ENCODE peak calls at places on chromosome 9, in four cellular contexts. One of them, this sample, is unnamed.
A peak's percentile ranks its signal among the peaks of the same experiment; 100 is the strongest.

GRCh38 chr9:114989600-114990410 is 59.4 kb upstream of the TNFSF8 start:
- DNase-seq in IMR-90: no peak
- DNase-seq in MM.1S: peak; percentile 43
- DNase-seq in CD8-positive, alpha-beta memory T cell: no peak
- DNase-seq in this sample: no peak

GRCh38 chr9:35962126-35962906 is 4.4 kb upstream of the OR2S2 start:
- DNase-seq in MM.1S: no peak
- DNase-seq in CD8-positive, alpha-beta memory T cell: no peak
- DNase-seq in IMR-90: peak; percentile 85
- DNase-seq in this sample: no peak

GRCh38 chr9:129278391-129279237 is 100.6 kb upstream of the IER5L start:
- DNase-seq in IMR-90: no peak
- DNase-seq in MM.1S: peak; percentile 53
- DNase-seq in CD8-positive, alpha-beta memory T cell: no peak
- DNase-seq in this sample: no peak

GRCh38 chr9:125759812-125760134 is 12.6 kb downstream of the PBX3 start:
- DNase-seq in CD8-positive, alpha-beta memory T cell: no peak
- DNase-seq in IMR-90: no peak
- DNase-seq in MM.1S: no peak
- DNase-seq in this sample: peak; percentile 33

GRCh38 chr9:82726404-82727276 is 336.3 kb downstream of the RASEF start:
- DNase-seq in CD8-positive, alpha-beta memory T cell: no peak
- DNase-seq in MM.1S: no peak
- DNase-seq in IMR-90: no peak
- DNase-seq in this sample: no peak

GRCh38 chr9:106859957-106860715 is 2.8 kb upstream of the ZNF462 start:
- DNase-seq in IMR-90: no peak
- DNase-seq in CD8-positive, alpha-beta memory T cell: no peak
- DNase-seq in MM.1S: no peak
- DNase-seq in this sample: no peak

GRCh38 chr9:36401179-36401740 is 1.2 kb upstream of the RNF38 start:
- DNase-seq in MM.1S: peak; percentile 86
- DNase-seq in IMR-90: peak; percentile 61
- DNase-seq in CD8-positive, alpha-beta memory T cell: no peak
- DNase-seq in this sample: peak; percentile 86

GRCh38 chr9:86721843-86722705 is 225.2 kb downstream of the GAS1 start:
- DNase-seq in MM.1S: no peak
- DNase-seq in CD8-positive, alpha-beta memory T cell: no peak
- DNase-seq in IMR-90: peak; percentile 93
- DNase-seq in this sample: no peak

GRCh38 chr9:101711330-101711941 is 27.0 kb downstream of the GRIN3A start:
- DNase-seq in MM.1S: peak; percentile 20
- DNase-seq in IMR-90: no peak
- DNase-seq in CD8-positive, alpha-beta memory T cell: no peak
- DNase-seq in this sample: no peak

GRCh38 chr9:110443146-110443877 is 105.6 kb upstream of the TXNDC8 start:
- DNase-seq in IMR-90: peak; percentile 84
- DNase-seq in CD8-positive, alpha-beta memory T cell: no peak
- DNase-seq in MM.1S: no peak
- DNase-seq in this sample: no peak

GRCh38 chr9:19828586-19828985 is 39.7 kb upstream of the SLC24A2 start:
- DNase-seq in CD8-positive, alpha-beta memory T cell: no peak
- DNase-seq in IMR-90: no peak
- DNase-seq in MM.1S: no peak
- DNase-seq in this sample: no peak

GRCh38 chr9:136372561-136373299 is 739 bp downstream of the CARD9 start:
- DNase-seq in MM.1S: no peak
- DNase-seq in CD8-positive, alpha-beta memory T cell: no peak
- DNase-seq in IMR-90: peak; percentile 86
- DNase-seq in this sample: no peak

GRCh38 chr9:37200572-37201005 is 80.2 kb downstream of the ZCCHC7 start:
- DNase-seq in MM.1S: no peak
- DNase-seq in CD8-positive, alpha-beta memory T cell: no peak
- DNase-seq in IMR-90: peak; percentile 70
- DNase-seq in this sample: no peak

GRCh38 chr9:104633976-104634520 is 16.0 kb upstream of the OR13C9 start:
- DNase-seq in MM.1S: no peak
- DNase-seq in CD8-positive, alpha-beta memory T cell: no peak
- DNase-seq in IMR-90: no peak
- DNase-seq in this sample: no peak

GRCh38 chr9:117184173-117184572 is 230.7 kb downstream of the ASTN2 start:
- DNase-seq in MM.1S: no peak
- DNase-seq in CD8-positive, alpha-beta memory T cell: no peak
- DNase-seq in IMR-90: no peak
- DNase-seq in this sample: no peak

GRCh38 chr9:34635556-34635955 is 2.0 kb downstream of the SIGMAR1 start:
- DNase-seq in IMR-90: no peak
- DNase-seq in MM.1S: no peak
- DNase-seq in CD8-positive, alpha-beta memory T cell: no peak
- DNase-seq in this sample: no peak

GRCh38 chr9:126516561-126516935 is 97.2 kb upstream of the LMX1B start:
- DNase-seq in CD8-positive, alpha-beta memory T cell: no peak
- DNase-seq in MM.1S: no peak
- DNase-seq in IMR-90: no peak
- DNase-seq in this sample: no peak

GRCh38 chr9:16105576-16105975 is 552.7 kb downstream of the CCDC171 start:
- DNase-seq in CD8-positive, alpha-beta memory T cell: no peak
- DNase-seq in IMR-90: peak; percentile 80
- DNase-seq in MM.1S: no peak
- DNase-seq in this sample: no peak

GRCh38 chr9:115883467-115884329 is 269.9 kb upstream of the PAPPA start:
- DNase-seq in IMR-90: peak; percentile 60
- DNase-seq in MM.1S: peak; percentile 11
- DNase-seq in CD8-positive, alpha-beta memory T cell: no peak
- DNase-seq in this sample: no peak

GRCh38 chr9:129208191-129209091 is 30.4 kb upstream of the IER5L start:
- DNase-seq in CD8-positive, alpha-beta memory T cell: peak; percentile 69
- DNase-seq in MM.1S: no peak
- DNase-seq in IMR-90: no peak
- DNase-seq in this sample: no peak

GRCh38 chr9:135080286-135081263 is 6.9 kb upstream of the OLFM1 start:
- DNase-seq in CD8-positive, alpha-beta memory T cell: no peak
- DNase-seq in IMR-90: no peak
- DNase-seq in MM.1S: no peak
- DNase-seq in this sample: no peak

GRCh38 chr9:79477955-79478751 is 93.6 kb upstream of the TLE4 start:
- DNase-seq in CD8-positive, alpha-beta memory T cell: peak; percentile 48
- DNase-seq in MM.1S: no peak
- DNase-seq in IMR-90: peak; percentile 29
- DNase-seq in this sample: peak; percentile 58

GRCh38 chr9:38083858-38084555 is 15.0 kb upstream of the SHB start:
- DNase-seq in MM.1S: no peak
- DNase-seq in IMR-90: no peak
- DNase-seq in CD8-positive, alpha-beta memory T cell: no peak
- DNase-seq in this sample: no peak

GRCh38 chr9:93461414-93461743 is 8.0 kb upstream of the FAM120AOS start:
- DNase-seq in CD8-positive, alpha-beta memory T cell: no peak
- DNase-seq in MM.1S: no peak
- DNase-seq in IMR-90: no peak
- DNase-seq in this sample: no peak

GRCh38 chr9:90830977-90831376 is 29.4 kb downstream of the SYK start:
- DNase-seq in IMR-90: no peak
- DNase-seq in MM.1S: no peak
- DNase-seq in CD8-positive, alpha-beta memory T cell: no peak
- DNase-seq in this sample: no peak

GRCh38 chr9:110750272-110750671 is 81.7 kb downstream of the MUSK start:
- DNase-seq in CD8-positive, alpha-beta memory T cell: no peak
- DNase-seq in IMR-90: no peak
- DNase-seq in MM.1S: no peak
- DNase-seq in this sample: no peak

GRCh38 chr9:94826644-94827410 is 100.3 kb downstream of the AOPEP start:
- DNase-seq in CD8-positive, alpha-beta memory T cell: no peak
- DNase-seq in IMR-90: no peak
- DNase-seq in MM.1S: no peak
- DNase-seq in this sample: no peak

GRCh38 chr9:114452219-114453169 is 52.8 kb downstream of the WHRN start:
- DNase-seq in IMR-90: no peak
- DNase-seq in CD8-positive, alpha-beta memory T cell: no peak
- DNase-seq in MM.1S: peak; percentile 97
- DNase-seq in this sample: no peak

GRCh38 chr9:16611969-16612368 is 258.5 kb downstream of the BNC2 start:
- DNase-seq in IMR-90: peak; percentile 73
- DNase-seq in CD8-positive, alpha-beta memory T cell: no peak
- DNase-seq in MM.1S: no peak
- DNase-seq in this sample: no peak

GRCh38 chr9:33146298-33146697 is 20.8 kb downstream of the B4GALT1 start:
- DNase-seq in IMR-90: no peak
- DNase-seq in MM.1S: no peak
- DNase-seq in CD8-positive, alpha-beta memory T cell: no peak
- DNase-seq in this sample: no peak

GRCh38 chr9:91192379-91192775 is 169.3 kb downstream of the AUH start:
- DNase-seq in MM.1S: peak; percentile 99
- DNase-seq in CD8-positive, alpha-beta memory T cell: no peak
- DNase-seq in IMR-90: peak; percentile 42
- DNase-seq in this sample: no peak

GRCh38 chr9:134164879-134165278 is 515 bp upstream of the RNU6ATAC start:
- DNase-seq in MM.1S: no peak
- DNase-seq in IMR-90: no peak
- DNase-seq in CD8-positive, alpha-beta memory T cell: no peak
- DNase-seq in this sample: no peak

GRCh38 chr9:131503626-131504465 is 1.1 kb downstream of the POMT1 start:
- DNase-seq in CD8-positive, alpha-beta memory T cell: peak; percentile 71
- DNase-seq in IMR-90: peak; percentile 49
- DNase-seq in MM.1S: no peak
- DNase-seq in this sample: no peak

GRCh38 chr9:106962105-106962504 is 99.1 kb downstream of the ZNF462 start:
- DNase-seq in CD8-positive, alpha-beta memory T cell: no peak
- DNase-seq in MM.1S: no peak
- DNase-seq in IMR-90: no peak
- DNase-seq in this sample: no peak

GRCh38 chr9:108019821-108020220 is 530.3 kb upstream of the KLF4 start:
- DNase-seq in CD8-positive, alpha-beta memory T cell: no peak
- DNase-seq in MM.1S: no peak
- DNase-seq in IMR-90: no peak
- DNase-seq in this sample: no peak

GRCh38 chr9:35311891-35312639 is 150.3 kb downstream of the UNC13B start:
- DNase-seq in CD8-positive, alpha-beta memory T cell: no peak
- DNase-seq in IMR-90: peak; percentile 19
- DNase-seq in MM.1S: no peak
- DNase-seq in this sample: no peak

GRCh38 chr9:33748633-33749304 is 46.6 kb upstream of the PRSS3 start:
- DNase-seq in CD8-positive, alpha-beta memory T cell: peak; percentile 83
- DNase-seq in MM.1S: no peak
- DNase-seq in IMR-90: no peak
- DNase-seq in this sample: no peak

GRCh38 chr9:78507008-78507407 is 210.1 kb downstream of the PSAT1 start:
- DNase-seq in IMR-90: no peak
- DNase-seq in CD8-positive, alpha-beta memory T cell: no peak
- DNase-seq in MM.1S: no peak
- DNase-seq in this sample: no peak

DNA sequence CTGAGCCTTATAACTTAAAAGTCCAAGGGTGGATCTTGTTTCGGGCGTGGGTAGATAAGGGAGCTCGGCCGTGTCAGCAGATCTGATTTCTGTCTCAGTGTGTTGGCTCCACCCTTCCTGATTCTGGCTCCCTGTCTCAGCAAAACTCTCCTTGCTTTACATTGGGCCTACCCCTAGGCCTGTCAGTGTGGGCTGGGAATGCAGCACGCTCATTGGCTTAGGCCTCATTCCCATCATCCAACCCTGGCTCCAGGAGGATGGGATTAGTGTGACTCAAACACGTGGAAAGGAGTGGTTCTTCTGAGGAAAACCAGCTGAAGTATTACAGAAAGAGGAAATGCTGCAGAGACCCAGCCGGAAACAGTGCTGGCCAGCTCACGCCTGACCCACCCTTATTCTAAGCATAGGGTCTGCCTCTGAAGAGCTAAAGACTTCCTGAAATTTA is 59.9 kb downstream of the ZFAND5 start:
- DNase-seq in MM.1S: peak; percentile 12
- DNase-seq in IMR-90: peak; percentile 92
- DNase-seq in CD8-positive, alpha-beta memory T cell: no peak
- DNase-seq in this sample: no peak
- H3K27ac ChIP-seq in MM.1S: no peak overlapping the region
- H3K27ac ChIP-seq in IMR-90: peak overlapping the region; percentile 41
- H3K27ac ChIP-seq in CD8-positive, alpha-beta memory T cell: no peak overlapping the region
- H3K27ac ChIP-seq in this sample: no peak overlapping the region

GRCh38 chr9:27359763-27360162 is 62.8 kb upstream of the EQTN start:
- DNase-seq in CD8-positive, alpha-beta memory T cell: no peak
- DNase-seq in IMR-90: no peak
- DNase-seq in MM.1S: no peak
- DNase-seq in this sample: no peak
- H3K27ac ChIP-seq in CD8-positive, alpha-beta memory T cell: no peak overlapping the region
- H3K27ac ChIP-seq in IMR-90: no peak overlapping the region
- H3K27ac ChIP-seq in MM.1S: no peak overlapping the region
- H3K27ac ChIP-seq in this sample: no peak overlapping the region

GRCh38 chr9:109416135-109416706 is 81.9 kb downstream of the PTPN3 start:
- DNase-seq in IMR-90: no peak
- DNase-seq in CD8-positive, alpha-beta memory T cell: no peak
- DNase-seq in MM.1S: peak; percentile 82
- DNase-seq in this sample: no peak
- H3K27ac ChIP-seq in IMR-90: no peak overlapping the region
- H3K27ac ChIP-seq in CD8-positive, alpha-beta memory T cell: no peak overlapping the region
- H3K27ac ChIP-seq in MM.1S: peak overlapping the region; percentile 58
- H3K27ac ChIP-seq in this sample: no peak overlapping the region

GRCh38 chr9:127707766-127708165 is 978 bp downstream of the CFAP157 start:
- DNase-seq in MM.1S: peak; percentile 12
- DNase-seq in CD8-positive, alpha-beta memory T cell: peak; percentile 73
- DNase-seq in IMR-90: no peak
- DNase-seq in this sample: no peak

GRCh38 chr9:127706836-127707241 is at the start of gene CFAP157:
- DNase-seq in CD8-positive, alpha-beta memory T cell: no peak
- DNase-seq in IMR-90: no peak
- DNase-seq in MM.1S: no peak
- DNase-seq in this sample: no peak

GRCh38 chr9:127703289-127703946 is 3.4 kb upstream of the CFAP157 start:
- DNase-seq in CD8-positive, alpha-beta memory T cell: no peak
- DNase-seq in MM.1S: no peak
- DNase-seq in IMR-90: no peak
- DNase-seq in this sample: no peak

GRCh38 chr9:127708952-127709587 is 2.3 kb downstream of the CFAP157 start:
- DNase-seq in MM.1S: no peak
- DNase-seq in CD8-positive, alpha-beta memory T cell: peak; percentile 39
- DNase-seq in IMR-90: no peak
- DNase-seq in this sample: no peak

DNA sequence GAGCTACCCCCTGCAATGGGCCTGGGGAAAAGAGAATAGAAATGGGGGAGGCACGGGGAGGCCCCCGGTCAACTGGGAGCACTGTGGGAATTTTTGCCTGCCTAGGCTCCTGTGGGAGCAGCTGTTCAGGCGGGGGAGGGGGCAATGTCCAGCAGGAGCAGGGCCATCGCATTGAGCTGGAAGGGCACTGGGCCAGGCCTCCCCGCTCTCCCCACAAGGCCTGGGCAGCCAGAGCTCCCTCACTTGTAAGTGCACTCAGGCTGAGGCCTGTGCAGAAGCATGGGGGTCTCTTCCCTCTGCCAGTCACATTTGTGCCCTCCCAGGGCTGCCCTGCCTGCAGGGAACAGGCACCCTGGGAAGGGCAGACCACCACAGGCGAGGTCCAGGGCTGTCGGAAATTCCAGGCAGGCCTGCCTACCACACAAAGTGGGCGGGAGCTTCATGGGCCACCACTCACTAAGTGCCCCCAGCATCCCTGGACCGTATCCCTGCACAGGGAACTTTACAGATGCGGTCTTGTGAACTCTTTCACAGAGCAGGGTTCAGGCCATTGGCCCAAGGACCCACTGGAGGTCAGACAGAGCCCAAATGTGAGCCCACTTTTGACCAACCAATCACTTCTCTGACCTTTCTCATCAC is 1.1 kb upstream of the CFAP157 start:
- DNase-seq in IMR-90: no peak
- DNase-seq in CD8-positive, alpha-beta memory T cell: peak; percentile 39
- DNase-seq in MM.1S: no peak
- DNase-seq in this sample: no peak
- H3K27ac ChIP-seq in IMR-90: no peak overlapping the region
- H3K27ac ChIP-seq in CD8-positive, alpha-beta memory T cell: no peak overlapping the region
- H3K27ac ChIP-seq in MM.1S: no peak overlapping the region
- H3K27ac ChIP-seq in this sample: no peak overlapping the region

This sample was measured in substantia nigra.